ENCODE peak calls at places on chromosomes 16 and 17, in five cellular contexts. One of them, this sample, is unnamed.

GRCh38 chr17:66829386-66829864 is 5.5 kb upstream of the CACNG5 start:
- DNase-seq in CD8-positive, alpha-beta T cell: no peak
- DNase-seq in body of pancreas: peak
- DNase-seq in fibroblast of pulmonary artery: peak
- DNase-seq in adrenal gland: peak
- DNase-seq in this sample: peak

GRCh38 chr17:58783380-58783779 is 27.7 kb downstream of the PPM1E start:
- DNase-seq in CD8-positive, alpha-beta T cell: no peak
- DNase-seq in body of pancreas: no peak
- DNase-seq in fibroblast of pulmonary artery: peak
- DNase-seq in adrenal gland: no peak
- DNase-seq in this sample: no peak

GRCh38 chr17:28551421-28552186 is 820 bp downstream of the UNC119 start:
- DNase-seq in CD8-positive, alpha-beta T cell: no peak
- DNase-seq in body of pancreas: no peak
- DNase-seq in fibroblast of pulmonary artery: peak
- DNase-seq in adrenal gland: no peak
- DNase-seq in this sample: no peak

GRCh38 chr17:80119271-80119791 is 17.9 kb downstream of the GAA start:
- DNase-seq in CD8-positive, alpha-beta T cell: no peak
- DNase-seq in body of pancreas: no peak
- DNase-seq in fibroblast of pulmonary artery: no peak
- DNase-seq in adrenal gland: no peak
- DNase-seq in this sample: no peak

GRCh38 chr17:34570491-34570890 is 8.9 kb upstream of the TMEM132E start:
- DNase-seq in CD8-positive, alpha-beta T cell: no peak
- DNase-seq in body of pancreas: no peak
- DNase-seq in fibroblast of pulmonary artery: no peak
- DNase-seq in adrenal gland: no peak
- DNase-seq in this sample: no peak

GRCh38 chr17:31733326-31733725 is 125.7 kb downstream of the COPRS start:
- DNase-seq in CD8-positive, alpha-beta T cell: no peak
- DNase-seq in body of pancreas: no peak
- DNase-seq in fibroblast of pulmonary artery: no peak
- DNase-seq in adrenal gland: no peak
- DNase-seq in this sample: no peak

GRCh38 chr17:21008516-21008915 is 34.3 kb downstream of the USP22 start:
- DNase-seq in CD8-positive, alpha-beta T cell: no peak
- DNase-seq in body of pancreas: no peak
- DNase-seq in fibroblast of pulmonary artery: no peak
- DNase-seq in adrenal gland: no peak
- DNase-seq in this sample: no peak

GRCh38 chr16:85954927-85955539 is 56.1 kb downstream of the IRF8 start:
- DNase-seq in CD8-positive, alpha-beta T cell: no peak
- DNase-seq in body of pancreas: no peak
- DNase-seq in fibroblast of pulmonary artery: no peak
- DNase-seq in adrenal gland: no peak
- DNase-seq in this sample: no peak

GRCh38 chr16:2426941-2427361 is 2.3 kb upstream of the CCNF start:
- DNase-seq in CD8-positive, alpha-beta T cell: no peak
- DNase-seq in body of pancreas: peak
- DNase-seq in fibroblast of pulmonary artery: no peak
- DNase-seq in adrenal gland: no peak
- DNase-seq in this sample: no peak

GRCh38 chr16:29154676-29155121 is 169.8 kb downstream of the LAT start:
- DNase-seq in CD8-positive, alpha-beta T cell: no peak
- DNase-seq in body of pancreas: no peak
- DNase-seq in fibroblast of pulmonary artery: no peak
- DNase-seq in adrenal gland: no peak
- DNase-seq in this sample: no peak

GRCh38 chr17:888998-889401 is 90.6 kb downstream of the NXN start:
- DNase-seq in CD8-positive, alpha-beta T cell: no peak
- DNase-seq in body of pancreas: no peak
- DNase-seq in fibroblast of pulmonary artery: no peak
- DNase-seq in adrenal gland: no peak
- DNase-seq in this sample: no peak

GRCh38 chr17:12789075-12789975 is at the start of gene ARHGAP44:
- DNase-seq in CD8-positive, alpha-beta T cell: no peak
- DNase-seq in body of pancreas: peak
- DNase-seq in fibroblast of pulmonary artery: peak
- DNase-seq in adrenal gland: peak
- DNase-seq in this sample: no peak

GRCh38 chr17:72076678-72077030 is 44.2 kb upstream of the SOX9 start:
- DNase-seq in CD8-positive, alpha-beta T cell: no peak
- DNase-seq in body of pancreas: no peak
- DNase-seq in fibroblast of pulmonary artery: no peak
- DNase-seq in adrenal gland: no peak
- DNase-seq in this sample: no peak

GRCh38 chr16:17275076-17275732 is 195.6 kb downstream of the XYLT1 start:
- DNase-seq in CD8-positive, alpha-beta T cell: no peak
- DNase-seq in body of pancreas: peak
- DNase-seq in fibroblast of pulmonary artery: no peak
- DNase-seq in adrenal gland: peak
- DNase-seq in this sample: no peak

GRCh38 chr16:15440852-15441251 is 6.5 kb downstream of the BMERB1 start:
- DNase-seq in CD8-positive, alpha-beta T cell: no peak
- DNase-seq in body of pancreas: peak
- DNase-seq in fibroblast of pulmonary artery: peak
- DNase-seq in adrenal gland: peak
- DNase-seq in this sample: no peak

GRCh38 chr17:44589316-44590071 is 32.2 kb downstream of the FZD2 start:
- DNase-seq in CD8-positive, alpha-beta T cell: no peak
- DNase-seq in body of pancreas: no peak
- DNase-seq in fibroblast of pulmonary artery: peak
- DNase-seq in adrenal gland: no peak
- DNase-seq in this sample: no peak

GRCh38 chr17:30472238-30472890 is 4.8 kb upstream of the GOSR1 start:
- DNase-seq in CD8-positive, alpha-beta T cell: no peak
- DNase-seq in body of pancreas: no peak
- DNase-seq in fibroblast of pulmonary artery: peak
- DNase-seq in adrenal gland: no peak
- DNase-seq in this sample: no peak

GRCh38 chr16:3830625-3831254 is 49.8 kb downstream of the CREBBP start:
- DNase-seq in CD8-positive, alpha-beta T cell: no peak
- DNase-seq in body of pancreas: no peak
- DNase-seq in fibroblast of pulmonary artery: no peak
- DNase-seq in adrenal gland: no peak
- DNase-seq in this sample: no peak

GRCh38 chr16:12257926-12258561 is 281.5 kb downstream of the SNX29 start:
- DNase-seq in CD8-positive, alpha-beta T cell: no peak
- DNase-seq in body of pancreas: peak
- DNase-seq in fibroblast of pulmonary artery: no peak
- DNase-seq in adrenal gland: no peak
- DNase-seq in this sample: no peak

GRCh38 chr17:37024181-37024637 is 75.5 kb downstream of the AATF start:
- DNase-seq in CD8-positive, alpha-beta T cell: no peak
- DNase-seq in body of pancreas: no peak
- DNase-seq in fibroblast of pulmonary artery: peak
- DNase-seq in adrenal gland: no peak
- DNase-seq in this sample: no peak

GRCh38 chr16:75402174-75402820 is 31.0 kb downstream of the CFDP1 start:
- DNase-seq in CD8-positive, alpha-beta T cell: no peak
- DNase-seq in body of pancreas: no peak
- DNase-seq in fibroblast of pulmonary artery: peak
- DNase-seq in adrenal gland: no peak
- DNase-seq in this sample: no peak

GRCh38 chr16:51971184-51971583 is 575.8 kb downstream of the TOX3 start:
- DNase-seq in CD8-positive, alpha-beta T cell: no peak
- DNase-seq in body of pancreas: no peak
- DNase-seq in fibroblast of pulmonary artery: peak
- DNase-seq in adrenal gland: peak
- DNase-seq in this sample: no peak

DNA sequence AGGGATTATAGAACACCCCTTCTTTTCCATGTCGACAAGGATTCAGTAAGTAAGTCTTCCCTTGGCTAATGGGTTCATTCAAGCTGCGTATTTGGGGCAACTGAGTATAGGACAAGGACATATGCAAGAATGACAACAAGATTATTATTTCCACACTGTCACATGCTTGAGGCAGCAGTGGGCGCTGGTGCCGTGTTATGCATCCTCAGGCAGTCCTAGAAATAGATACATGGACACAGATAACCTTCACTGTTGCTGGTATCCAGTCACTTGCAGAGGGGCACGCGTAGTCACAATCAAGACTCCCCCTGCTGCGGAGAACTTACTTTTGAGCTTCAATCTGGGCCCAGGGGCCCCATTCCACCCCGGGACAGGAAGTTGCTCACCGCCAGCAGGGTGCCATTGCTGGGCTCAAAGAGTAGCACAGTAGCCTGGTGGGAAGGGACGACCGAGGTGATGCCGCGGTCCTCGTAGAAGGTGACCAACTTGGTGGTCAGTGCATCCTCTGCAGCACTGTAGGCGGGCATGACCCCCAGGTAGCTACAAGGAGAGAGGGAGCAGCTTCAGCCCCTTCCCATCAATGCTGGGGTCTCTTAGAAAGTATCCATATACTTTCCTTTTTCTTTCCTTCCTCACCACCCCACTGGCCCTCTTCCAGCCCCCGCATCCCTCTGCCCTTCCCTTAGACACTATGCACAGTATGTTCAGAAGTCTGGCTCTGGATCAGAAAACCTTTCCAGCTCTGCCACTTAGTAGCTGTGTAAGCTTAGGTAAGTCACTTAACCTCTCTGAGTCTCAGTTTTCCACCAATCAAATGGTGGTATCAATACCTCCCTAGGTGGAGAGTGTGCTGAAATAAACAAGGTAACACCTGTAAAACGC is 804 bp downstream of the CRYM start:
- DNase-seq in CD8-positive, alpha-beta T cell: no peak
- DNase-seq in body of pancreas: no peak
- DNase-seq in fibroblast of pulmonary artery: no peak
- DNase-seq in adrenal gland: no peak
- DNase-seq in this sample: no peak
- H3K4me3 ChIP-seq in CD8-positive, alpha-beta T cell: no peak
- H3K4me3 ChIP-seq in body of pancreas: no peak
- H3K4me3 ChIP-seq in fibroblast of pulmonary artery: no peak
- H3K4me3 ChIP-seq in adrenal gland: no peak
- H3K4me3 ChIP-seq in this sample: no peak

GRCh38 chr17:55413825-55414489 is 7.7 kb downstream of the MMD start:
- DNase-seq in CD8-positive, alpha-beta T cell: peak
- DNase-seq in body of pancreas: no peak
- DNase-seq in fibroblast of pulmonary artery: no peak
- DNase-seq in adrenal gland: no peak
- DNase-seq in this sample: no peak

GRCh38 chr17:55414983-55415382 is 6.7 kb downstream of the MMD start:
- DNase-seq in CD8-positive, alpha-beta T cell: no peak
- DNase-seq in body of pancreas: no peak
- DNase-seq in fibroblast of pulmonary artery: no peak
- DNase-seq in adrenal gland: no peak
- DNase-seq in this sample: no peak

GRCh38 chr17:55416470-55417052 is 5.1 kb downstream of the MMD start:
- DNase-seq in CD8-positive, alpha-beta T cell: no peak
- DNase-seq in body of pancreas: no peak
- DNase-seq in fibroblast of pulmonary artery: peak
- DNase-seq in adrenal gland: no peak
- DNase-seq in this sample: no peak

GRCh38 chr17:55417411-55418268 is 4.0 kb downstream of the MMD start:
- DNase-seq in CD8-positive, alpha-beta T cell: no peak
- DNase-seq in body of pancreas: no peak
- DNase-seq in fibroblast of pulmonary artery: no peak
- DNase-seq in adrenal gland: no peak
- DNase-seq in this sample: no peak

DNA sequence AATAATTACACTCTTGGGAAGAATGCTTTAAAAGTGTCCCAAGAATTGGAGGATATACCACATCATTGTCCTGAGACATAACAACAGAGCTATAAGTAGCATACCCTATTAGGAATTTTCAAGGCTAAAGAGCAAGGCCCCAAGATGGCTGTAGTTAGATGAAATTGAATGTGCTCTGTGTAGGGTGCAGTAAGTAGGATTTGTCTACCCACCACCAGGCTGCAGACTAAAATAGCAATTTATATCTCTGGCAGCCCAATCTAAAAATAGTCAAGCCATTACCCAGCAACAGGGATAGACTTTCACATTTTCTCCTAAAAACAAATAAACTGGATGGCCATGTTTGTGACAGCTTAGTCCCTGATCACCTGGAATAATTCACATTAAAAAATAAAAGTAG is 5.6 kb downstream of the MMD start:
- DNase-seq in CD8-positive, alpha-beta T cell: no peak
- DNase-seq in body of pancreas: no peak
- DNase-seq in fibroblast of pulmonary artery: no peak
- DNase-seq in adrenal gland: no peak
- DNase-seq in this sample: no peak
- TF ChIP-seq CTCF in CD8-positive, alpha-beta T cell: no peak
- TF ChIP-seq CTCF in body of pancreas: no peak
- TF ChIP-seq CTCF in fibroblast of pulmonary artery: no peak
- TF ChIP-seq CTCF in adrenal gland: no peak
- TF ChIP-seq CTCF in this sample: no peak

DNA sequence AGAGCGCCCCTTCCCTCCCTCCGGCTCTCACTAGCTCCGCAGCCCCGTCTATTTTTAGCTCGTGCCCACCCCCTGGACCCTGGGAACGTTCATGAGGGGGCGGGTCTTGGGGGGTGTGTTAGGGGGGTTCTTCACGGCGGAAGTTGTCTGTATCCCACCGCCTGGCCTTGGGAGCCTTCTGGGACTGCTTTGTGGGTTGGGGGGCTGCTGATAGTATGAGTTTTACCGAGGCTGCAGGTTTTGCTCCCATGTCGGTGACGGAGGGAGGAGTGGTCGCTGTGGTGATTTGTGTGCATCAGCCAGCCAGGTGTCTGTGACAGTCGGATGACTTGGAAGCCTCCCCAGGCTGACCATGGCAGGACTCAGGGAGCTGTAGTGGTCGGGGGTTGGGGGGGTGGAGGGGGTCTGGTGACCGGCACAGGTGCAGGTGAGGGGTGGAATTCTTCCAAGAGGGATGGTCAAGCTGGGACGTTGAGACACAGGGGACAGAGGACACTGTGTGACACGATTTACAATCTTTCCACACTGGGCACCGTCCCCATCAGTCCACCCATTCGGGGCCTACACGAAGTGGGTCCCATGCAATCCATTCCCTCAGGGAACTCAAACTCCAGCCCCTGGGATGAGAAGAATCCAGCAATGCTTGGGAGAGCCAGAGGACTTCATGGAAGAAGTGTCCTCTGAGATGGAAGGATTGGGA is 1.4 kb downstream of the ATP1B2 start:
- DNase-seq in CD8-positive, alpha-beta T cell: no peak
- DNase-seq in body of pancreas: no peak
- DNase-seq in fibroblast of pulmonary artery: no peak
- DNase-seq in adrenal gland: no peak
- DNase-seq in this sample: no peak
- H3K4me3 ChIP-seq in CD8-positive, alpha-beta T cell: no peak
- H3K4me3 ChIP-seq in body of pancreas: no peak
- H3K4me3 ChIP-seq in fibroblast of pulmonary artery: no peak
- H3K4me3 ChIP-seq in adrenal gland: peak
- H3K4me3 ChIP-seq in this sample: no peak

GRCh38 chr17:81329279-81329926 is 34.3 kb upstream of the SLC38A10 start:
- DNase-seq in CD8-positive, alpha-beta T cell: no peak
- DNase-seq in body of pancreas: peak
- DNase-seq in fibroblast of pulmonary artery: peak
- DNase-seq in adrenal gland: peak
- DNase-seq in this sample: peak

GRCh38 chr17:81328925-81329278 is 33.8 kb upstream of the SLC38A10 start:
- DNase-seq in CD8-positive, alpha-beta T cell: no peak
- DNase-seq in body of pancreas: no peak
- DNase-seq in fibroblast of pulmonary artery: no peak
- DNase-seq in adrenal gland: no peak
- DNase-seq in this sample: no peak

GRCh38 chr17:81330884-81331245 is 35.8 kb upstream of the SLC38A10 start:
- DNase-seq in CD8-positive, alpha-beta T cell: no peak
- DNase-seq in body of pancreas: no peak
- DNase-seq in fibroblast of pulmonary artery: no peak
- DNase-seq in adrenal gland: no peak
- DNase-seq in this sample: no peak

GRCh38 chr17:81331527-81332043 is 36.5 kb upstream of the SLC38A10 start:
- DNase-seq in CD8-positive, alpha-beta T cell: no peak
- DNase-seq in body of pancreas: no peak
- DNase-seq in fibroblast of pulmonary artery: no peak
- DNase-seq in adrenal gland: no peak
- DNase-seq in this sample: no peak

GRCh38 chr17:81329927-81330883 is 35.1 kb upstream of the SLC38A10 start:
- DNase-seq in CD8-positive, alpha-beta T cell: no peak
- DNase-seq in body of pancreas: no peak
- DNase-seq in fibroblast of pulmonary artery: no peak
- DNase-seq in adrenal gland: no peak
- DNase-seq in this sample: no peak
- TF ChIP-seq CTCF in CD8-positive, alpha-beta T cell: no peak
- TF ChIP-seq CTCF in body of pancreas: no peak
- TF ChIP-seq CTCF in fibroblast of pulmonary artery: no peak
- TF ChIP-seq CTCF in adrenal gland: no peak
- TF ChIP-seq CTCF in this sample: no peak

This sample was measured in AG09309.